ENCODE peak calls at places on chromosome 15, in nine cellular contexts. H, T, J, M, D, X, I, B and F are unnamed samples.

GRCh38 chr15:101390060-101390459 is 95.0 kb upstream of the SNRPA1 start:
- DNase-seq in H (no peak), T (no peak), J (no peak), M (no peak), D (no peak), X (no peak), I (no peak), B (no peak), F (no peak)

GRCh38 chr15:34986326-34987181 is 1.5 kb downstream of the ZNF770 start:
- DNase-seq in H (peak), T (no peak), J (no peak), M (no peak), D (no peak), X (no peak), I (no peak), B (no peak), F (no peak)

GRCh38 chr15:78320173-78320572 is 20.0 kb upstream of the CRABP1 start:
- DNase-seq in H (no peak), T (no peak), J (no peak), M (no peak), D (no peak), X (no peak), I (no peak), B (no peak), F (no peak)

GRCh38 chr15:91535856-91536500 is 317.5 kb upstream of the SLCO3A1 start:
- DNase-seq in H (no peak), T (no peak), J (no peak), M (no peak), D (peak), X (no peak), I (no peak), B (peak), F (no peak)

GRCh38 chr15:96887730-96888129 is 557.2 kb downstream of the NR2F2 start:
- DNase-seq in H (no peak), T (no peak), J (no peak), M (no peak), D (peak), X (peak), I (no peak), B (peak), F (no peak)

GRCh38 chr15:81288040-81288439 is 35.9 kb downstream of the STARD5 start:
- DNase-seq in H (no peak), T (no peak), J (no peak), M (no peak), D (no peak), X (no peak), I (no peak), B (no peak), F (no peak)

GRCh38 chr15:39770748-39771689 is 11.6 kb downstream of the FSIP1 start:
- DNase-seq in H (no peak), T (no peak), J (no peak), M (no peak), D (peak), X (no peak), I (no peak), B (peak), F (no peak)

GRCh38 chr15:30962659-30963058 is 28.8 kb downstream of the MTMR10 start:
- DNase-seq in H (no peak), T (no peak), J (no peak), M (no peak), D (no peak), X (no peak), I (no peak), B (no peak), F (no peak)

GRCh38 chr15:36356978-36357582 is 222.3 kb upstream of the CDIN1 start:
- DNase-seq in H (no peak), T (no peak), J (peak), M (no peak), D (peak), X (no peak), I (no peak), B (no peak), F (no peak)

GRCh38 chr15:85494035-85494793 is 113.8 kb downstream of the AKAP13 start:
- DNase-seq in H (no peak), T (no peak), J (no peak), M (peak), D (peak), X (peak), I (no peak), B (peak), F (no peak)

GRCh38 chr15:101675015-101675414 is 22.8 kb upstream of the TM2D3 start:
- DNase-seq in H (no peak), T (no peak), J (no peak), M (no peak), D (peak), X (peak), I (no peak), B (peak), F (no peak)

GRCh38 chr15:101059381-101060341 is 140.5 kb downstream of the LRRK1 start:
- DNase-seq in H (no peak), T (no peak), J (no peak), M (no peak), D (no peak), X (no peak), I (no peak), B (no peak), F (no peak)

GRCh38 chr15:75420698-75421097 is 30.8 kb downstream of the SIN3A start:
- DNase-seq in H (no peak), T (no peak), J (no peak), M (no peak), D (peak), X (no peak), I (no peak), B (no peak), F (no peak)

GRCh38 chr15:47339800-47340575 is 377.3 kb upstream of the SEMA6D start:
- DNase-seq in H (peak), T (no peak), J (no peak), M (no peak), D (no peak), X (no peak), I (no peak), B (no peak), F (no peak)

GRCh38 chr15:67784057-67784781 is 41.1 kb upstream of the SKOR1 start:
- DNase-seq in H (no peak), T (no peak), J (no peak), M (no peak), D (no peak), X (no peak), I (no peak), B (no peak), F (peak)

GRCh38 chr15:63469984-63470383 is 34.4 kb upstream of the USP3 start:
- DNase-seq in H (no peak), T (no peak), J (no peak), M (no peak), D (no peak), X (no peak), I (no peak), B (no peak), F (no peak)

GRCh38 chr15:77857419-77857818 is 220.1 kb downstream of the TBC1D2B start:
- DNase-seq in H (no peak), T (no peak), J (no peak), M (no peak), D (no peak), X (no peak), I (no peak), B (no peak), F (no peak)

GRCh38 chr15:75153084-75153483 is 48.6 kb upstream of the C15orf39 start:
- DNase-seq in H (peak), T (peak), J (no peak), M (no peak), D (peak), X (peak), I (no peak), B (no peak), F (peak)

GRCh38 chr15:62896969-62897486 is 145.5 kb upstream of the TPM1 start:
- DNase-seq in H (peak), T (peak), J (peak), M (peak), D (peak), X (peak), I (peak), B (peak), F (no peak)

GRCh38 chr15:74642724-74643367 is 27.2 kb downstream of the CLK3 start:
- DNase-seq in H (peak), T (no peak), J (no peak), M (peak), D (no peak), X (no peak), I (no peak), B (no peak), F (no peak)

GRCh38 chr15:78938608-78939488 is 6.0 kb downstream of the CTSH start:
- DNase-seq in H (no peak), T (no peak), J (no peak), M (no peak), D (no peak), X (no peak), I (no peak), B (no peak), F (peak)

GRCh38 chr15:29919380-29919881 is 97.2 kb upstream of the TJP1 start:
- DNase-seq in H (no peak), T (no peak), J (no peak), M (no peak), D (no peak), X (no peak), I (no peak), B (no peak), F (no peak)

GRCh38 chr15:29922191-29922590 is 99.9 kb upstream of the TJP1 start:
- DNase-seq in H (no peak), T (no peak), J (no peak), M (no peak), D (no peak), X (no peak), I (no peak), B (no peak), F (no peak)

GRCh38 chr15:29920515-29920914 is 98.2 kb upstream of the TJP1 start:
- DNase-seq in H (no peak), T (no peak), J (no peak), M (peak), D (no peak), X (peak), I (no peak), B (peak), F (no peak)

GRCh38 chr15:29917600-29918597 is 95.6 kb upstream of the TJP1 start:
- DNase-seq in H (no peak), T (no peak), J (no peak), M (no peak), D (peak), X (no peak), I (no peak), B (peak), F (no peak)

GRCh38 chr15:29921130-29921601 is 98.9 kb upstream of the TJP1 start:
- DNase-seq in H (peak), T (peak), J (no peak), M (peak), D (no peak), X (peak), I (no peak), B (peak), F (no peak)
- TF ChIP-seq CTCF in H (no peak), T (no peak), J (no peak), M (no peak), D (no peak), X (no peak), I (no peak), B (no peak), F (no peak)

GRCh38 chr15:41559489-41560177 is 621 bp downstream of the TYRO3 start:
- DNase-seq in H (no peak), T (no peak), J (no peak), M (peak), D (no peak), X (no peak), I (no peak), B (no peak), F (peak)

GRCh38 chr15:41561104-41561776 is 2.2 kb downstream of the TYRO3 start:
- DNase-seq in H (no peak), T (no peak), J (no peak), M (no peak), D (no peak), X (no peak), I (no peak), B (no peak), F (no peak)

GRCh38 chr15:41562784-41563198 is 3.8 kb downstream of the TYRO3 start:
- DNase-seq in H (no peak), T (no peak), J (no peak), M (no peak), D (no peak), X (no peak), I (no peak), B (no peak), F (no peak)

GRCh38 chr15:41562258-41562657 is 3.2 kb downstream of the TYRO3 start:
- DNase-seq in H (no peak), T (no peak), J (no peak), M (no peak), D (no peak), X (no peak), I (no peak), B (no peak), F (no peak)

GRCh38 chr15:41561777-41562145 is 2.7 kb downstream of the TYRO3 start:
- DNase-seq in H (no peak), T (no peak), J (no peak), M (no peak), D (peak), X (no peak), I (no peak), B (no peak), F (no peak)
- TF ChIP-seq CTCF in H (peak), T (peak), J (no peak), M (no peak), D (peak), X (no peak), I (no peak), B (no peak), F (no peak)

DNA sequence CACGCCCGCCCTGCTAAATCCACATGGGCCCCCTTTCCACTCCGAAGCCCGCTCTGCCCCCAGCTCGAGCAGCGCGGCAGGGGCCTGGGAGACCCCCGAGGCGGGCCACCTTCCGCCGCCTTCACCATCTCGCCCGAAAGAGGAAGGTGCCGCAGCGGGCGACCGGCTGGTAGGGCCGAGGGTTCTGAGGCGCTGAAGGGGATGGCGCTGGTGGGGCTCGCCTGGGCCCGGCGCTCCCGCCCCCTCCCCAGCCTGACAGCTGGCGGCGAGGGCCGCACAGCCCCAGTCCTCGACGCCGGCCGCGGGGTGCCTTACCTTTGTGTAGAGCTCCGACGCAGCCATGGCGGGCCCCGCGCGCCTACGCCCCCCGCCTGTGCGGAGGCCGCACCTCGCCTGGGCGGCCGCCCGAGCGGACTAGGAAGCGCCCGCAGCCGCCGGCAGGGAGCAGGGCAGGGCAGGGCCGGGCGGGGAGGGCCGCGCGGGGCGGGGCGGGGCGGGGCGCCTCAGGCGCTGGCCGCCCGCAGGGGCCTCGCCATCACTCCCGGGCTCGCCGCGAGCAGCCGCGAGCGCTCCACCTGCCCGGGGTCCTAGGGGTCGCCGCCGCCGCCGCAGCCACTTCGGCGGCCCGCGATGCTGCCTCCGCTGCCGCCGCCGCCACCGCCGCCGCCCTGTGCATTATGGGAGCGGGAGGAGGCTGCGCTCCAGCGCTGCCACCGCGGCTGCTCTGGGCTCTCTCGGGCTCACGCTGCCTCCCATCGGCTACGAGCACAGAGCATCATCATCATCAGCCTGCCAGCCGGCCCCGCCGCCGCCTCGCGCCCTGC is at the start of gene MYO5A:
- DNase-seq in H (peak), T (peak), J (peak), M (peak), D (peak), X (peak), I (peak), B (peak), F (peak)
- TF ChIP-seq CTCF in H (peak), T (peak), J (peak), M (no peak), D (no peak), X (peak), I (no peak), B (no peak), F (no peak)

GRCh38 chr15:54273928-54274327 is 295.7 kb downstream of the UNC13C start:
- DNase-seq in H (peak), T (no peak), J (no peak), M (peak), D (no peak), X (no peak), I (no peak), B (no peak), F (no peak)
- TF ChIP-seq CTCF in H (no peak), T (peak), J (no peak), M (no peak), D (no peak), X (no peak), I (no peak), B (no peak), F (no peak)

GRCh38 chr15:69940441-69940785 is 157.3 kb downstream of the TLE3 start:
- DNase-seq in H (no peak), T (no peak), J (no peak), M (no peak), D (no peak), X (no peak), I (no peak), B (no peak), F (no peak)
- TF ChIP-seq CTCF in H (no peak), T (no peak), J (no peak), M (no peak), D (no peak), X (no peak), I (no peak), B (no peak), F (no peak)

GRCh38 chr15:42984534-42985034 is 64.0 kb upstream of the TTBK2 start:
- DNase-seq in H (no peak), T (no peak), J (no peak), M (no peak), D (no peak), X (no peak), I (no peak), B (no peak), F (no peak)
- TF ChIP-seq CTCF in H (no peak), T (no peak), J (no peak), M (no peak), D (peak), X (no peak), I (no peak), B (no peak), F (no peak)

DNA sequence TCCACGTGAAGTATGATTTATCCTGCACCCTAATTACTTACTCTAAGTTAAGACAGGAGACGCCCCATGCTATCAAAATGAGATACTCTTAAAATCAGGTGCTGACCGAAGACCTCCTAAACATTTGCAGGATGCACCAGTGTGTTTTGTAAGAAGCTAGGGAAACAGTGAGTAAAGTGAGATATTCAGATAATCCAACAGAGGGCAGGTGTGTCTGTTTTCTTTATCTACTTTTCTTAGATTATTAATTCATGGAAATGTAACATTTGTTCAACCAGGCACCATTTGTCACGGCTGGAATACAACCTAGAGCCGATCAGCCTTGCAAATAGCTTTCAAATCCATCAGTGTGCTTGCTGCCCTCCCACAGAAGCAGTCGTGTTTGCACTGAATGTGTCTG is 202.0 kb upstream of the CHRM5 start:
- DNase-seq in H (no peak), T (no peak), J (no peak), M (no peak), D (peak), X (no peak), I (no peak), B (no peak), F (no peak)
- TF ChIP-seq CTCF in H (no peak), T (no peak), J (no peak), M (no peak), D (no peak), X (no peak), I (no peak), B (peak), F (no peak)

DNA sequence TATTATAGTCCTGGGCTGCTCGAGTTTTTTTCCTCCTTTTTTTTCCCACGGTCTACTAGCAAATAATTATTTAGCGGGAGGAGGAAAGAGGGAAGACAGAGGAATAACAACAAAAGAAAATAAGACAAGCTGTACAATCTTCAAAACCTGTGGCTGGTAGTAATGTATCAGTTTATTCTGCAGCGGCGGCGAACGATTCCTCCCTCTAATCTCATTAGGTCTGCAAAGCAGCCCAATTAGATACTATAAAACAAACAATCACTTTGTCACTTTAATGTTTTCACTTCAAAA is 398 bp upstream of the TLE3 start:
- DNase-seq in H (no peak), T (no peak), J (no peak), M (no peak), D (no peak), X (no peak), I (no peak), B (no peak), F (no peak)
- TF ChIP-seq CTCF in H (no peak), T (no peak), J (no peak), M (no peak), D (no peak), X (no peak), I (no peak), B (no peak), F (no peak)

DNA sequence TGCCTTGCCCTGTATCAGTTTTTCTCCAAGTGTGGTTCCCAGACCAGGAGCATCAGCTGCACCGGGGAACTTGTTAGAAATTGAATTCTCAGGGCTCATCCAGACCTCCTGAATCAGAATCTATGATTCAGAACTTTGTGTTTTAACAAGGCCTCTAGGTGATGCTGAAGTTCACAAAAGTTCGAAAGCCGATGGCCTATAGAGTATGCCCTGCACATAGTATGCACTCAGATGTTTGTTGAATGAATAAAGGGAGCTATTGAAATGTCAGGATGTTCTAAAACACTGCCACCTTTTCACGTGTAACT is 666 bp upstream of the LARP6 start:
- DNase-seq in H (no peak), T (no peak), J (no peak), M (no peak), D (peak), X (peak), I (no peak), B (peak), F (no peak)
- TF ChIP-seq CTCF in H (peak), T (no peak), J (peak), M (no peak), D (peak), X (no peak), I (no peak), B (peak), F (no peak)

DNA sequence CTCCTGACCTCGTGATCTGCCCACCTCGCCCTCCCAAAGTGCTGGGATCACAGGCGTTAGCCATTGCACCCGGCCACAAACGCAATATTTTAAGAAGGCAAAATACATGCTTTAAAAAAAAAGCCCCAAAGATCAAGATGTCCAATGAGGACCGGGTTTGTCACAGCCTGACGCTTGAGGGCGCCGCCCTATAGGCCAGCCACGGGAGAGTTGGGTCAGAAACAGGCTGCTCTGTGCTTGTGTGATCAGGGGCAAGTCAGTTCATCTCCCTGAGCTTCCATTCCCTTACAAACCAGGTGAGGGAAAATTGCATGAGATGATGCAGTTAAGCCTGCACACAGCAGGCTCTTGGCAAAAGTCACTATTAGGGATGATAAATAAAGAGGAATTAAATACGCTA is 23.9 kb downstream of the FAM174B start:
- DNase-seq in H (no peak), T (no peak), J (no peak), M (no peak), D (no peak), X (no peak), I (peak), B (no peak), F (no peak)
- TF ChIP-seq CTCF in H (no peak), T (peak), J (no peak), M (no peak), D (no peak), X (no peak), I (no peak), B (no peak), F (no peak)